ENCODE peak calls at places on chromosomes 4 and X, in seven cellular contexts. One of them, this sample, is unnamed.

GRCh38 chr4:169311643-169312365 is 41.0 kb upstream of the SH3RF1 start:
- DNase-seq in right atrium auricular region: no peak
- DNase-seq in astrocyte of the hippocampus: peak; percentile 45
- DNase-seq in anterior cingulate cortex: no peak
- DNase-seq in amniotic stem cell: no peak
- DNase-seq in NCI-H2171 treated with DMSO at 0.1 percent for 48 hours: peak; percentile 39
- DNase-seq in effector memory CD8-positive, alpha-beta T cell: no peak
- DNase-seq in this sample: no peak

GRCh38 chr4:133156096-133156495 is 7.0 kb downstream of the PCDH10 start:
- DNase-seq in right atrium auricular region: no peak
- DNase-seq in astrocyte of the hippocampus: peak; percentile 78
- DNase-seq in anterior cingulate cortex: peak; percentile 76
- DNase-seq in amniotic stem cell: no peak
- DNase-seq in NCI-H2171 treated with DMSO at 0.1 percent for 48 hours: no peak
- DNase-seq in effector memory CD8-positive, alpha-beta T cell: no peak
- DNase-seq in this sample: peak; percentile 91

GRCh38 chr4:38344929-38345328 is 319.1 kb upstream of the KLF3 start:
- DNase-seq in right atrium auricular region: no peak
- DNase-seq in astrocyte of the hippocampus: no peak
- DNase-seq in anterior cingulate cortex: no peak
- DNase-seq in amniotic stem cell: no peak
- DNase-seq in NCI-H2171 treated with DMSO at 0.1 percent for 48 hours: no peak
- DNase-seq in effector memory CD8-positive, alpha-beta T cell: no peak
- DNase-seq in this sample: no peak

GRCh38 chrX:6049132-6049531 is 179.5 kb downstream of the NLGN4X start:
- DNase-seq in right atrium auricular region: no peak
- DNase-seq in astrocyte of the hippocampus: no peak
- DNase-seq in anterior cingulate cortex: no peak
- DNase-seq in amniotic stem cell: no peak
- DNase-seq in NCI-H2171 treated with DMSO at 0.1 percent for 48 hours: no peak
- DNase-seq in effector memory CD8-positive, alpha-beta T cell: no peak
- DNase-seq in this sample: no peak

GRCh38 chr4:8710946-8711345 is 118.4 kb downstream of the CPZ start:
- DNase-seq in right atrium auricular region: no peak
- DNase-seq in astrocyte of the hippocampus: no peak
- DNase-seq in anterior cingulate cortex: no peak
- DNase-seq in amniotic stem cell: no peak
- DNase-seq in NCI-H2171 treated with DMSO at 0.1 percent for 48 hours: no peak
- DNase-seq in effector memory CD8-positive, alpha-beta T cell: no peak
- DNase-seq in this sample: no peak

GRCh38 chr4:75845992-75846391 is 56.3 kb downstream of the PPEF2 start:
- DNase-seq in right atrium auricular region: no peak
- DNase-seq in astrocyte of the hippocampus: peak; percentile 37
- DNase-seq in anterior cingulate cortex: no peak
- DNase-seq in amniotic stem cell: no peak
- DNase-seq in NCI-H2171 treated with DMSO at 0.1 percent for 48 hours: no peak
- DNase-seq in effector memory CD8-positive, alpha-beta T cell: no peak
- DNase-seq in this sample: no peak

GRCh38 chr4:126583509-126583908 is 1049.2 kb upstream of the INTU start:
- DNase-seq in right atrium auricular region: no peak
- DNase-seq in astrocyte of the hippocampus: no peak
- DNase-seq in anterior cingulate cortex: no peak
- DNase-seq in amniotic stem cell: no peak
- DNase-seq in NCI-H2171 treated with DMSO at 0.1 percent for 48 hours: peak; percentile 29
- DNase-seq in effector memory CD8-positive, alpha-beta T cell: no peak
- DNase-seq in this sample: no peak

GRCh38 chr4:126071346-126072333 is 756.9 kb downstream of the FAT4 start:
- DNase-seq in right atrium auricular region: no peak
- DNase-seq in astrocyte of the hippocampus: peak; percentile 90
- DNase-seq in anterior cingulate cortex: no peak
- DNase-seq in amniotic stem cell: peak; percentile 12
- DNase-seq in NCI-H2171 treated with DMSO at 0.1 percent for 48 hours: no peak
- DNase-seq in effector memory CD8-positive, alpha-beta T cell: no peak
- DNase-seq in this sample: no peak